ENCODE peak calls at places on chromosomes 6 and 20, in six cellular contexts. One of them, this sample, is unnamed.

GRCh38 chr20:57342829-57343228 is 8.2 kb upstream of the RAE1 start:
- DNase-seq in effector memory CD4-positive, alpha-beta T cell: no peak
- DNase-seq in tibial artery: no peak
- DNase-seq in transverse colon: no peak
- DNase-seq in suprapubic skin: no peak
- DNase-seq in Peyer's patch: no peak
- DNase-seq in this sample: no peak

GRCh38 chr6:25872804-25873203 is 1.2 kb downstream of the SLC17A3 start:
- DNase-seq in suprapubic skin: no peak
- DNase-seq in tibial artery: no peak
- DNase-seq in transverse colon: no peak
- DNase-seq in effector memory CD4-positive, alpha-beta T cell: peak; percentile 22
- DNase-seq in Peyer's patch: no peak
- DNase-seq in this sample: no peak

GRCh38 chr6:36633370-36633769 is 39.2 kb downstream of the SRSF3 start:
- DNase-seq in transverse colon: no peak
- DNase-seq in effector memory CD4-positive, alpha-beta T cell: no peak
- DNase-seq in suprapubic skin: no peak
- DNase-seq in tibial artery: no peak
- DNase-seq in Peyer's patch: no peak
- DNase-seq in this sample: no peak

GRCh38 chr6:87336367-87336766 is 7.3 kb upstream of the GJB7 start:
- DNase-seq in tibial artery: no peak
- DNase-seq in effector memory CD4-positive, alpha-beta T cell: no peak
- DNase-seq in Peyer's patch: no peak
- DNase-seq in transverse colon: no peak
- DNase-seq in suprapubic skin: no peak
- DNase-seq in this sample: no peak

GRCh38 chr6:65979120-65979519 is 272.1 kb upstream of the EYS start:
- DNase-seq in suprapubic skin: no peak
- DNase-seq in effector memory CD4-positive, alpha-beta T cell: no peak
- DNase-seq in transverse colon: no peak
- DNase-seq in Peyer's patch: no peak
- DNase-seq in tibial artery: no peak
- DNase-seq in this sample: no peak

GRCh38 chr20:22453244-22454080 is 130.9 kb downstream of the FOXA2 start:
- DNase-seq in transverse colon: peak; percentile 30
- DNase-seq in suprapubic skin: no peak
- DNase-seq in effector memory CD4-positive, alpha-beta T cell: no peak
- DNase-seq in Peyer's patch: no peak
- DNase-seq in tibial artery: no peak
- DNase-seq in this sample: no peak

GRCh38 chr20:1528811-1529210 is 28.7 kb downstream of the SIRPD start:
- DNase-seq in effector memory CD4-positive, alpha-beta T cell: no peak
- DNase-seq in suprapubic skin: no peak
- DNase-seq in transverse colon: no peak
- DNase-seq in Peyer's patch: no peak
- DNase-seq in tibial artery: no peak
- DNase-seq in this sample: no peak

GRCh38 chr6:45630314-45630713 is 252.6 kb upstream of the SUPT3H start:
- DNase-seq in suprapubic skin: no peak
- DNase-seq in effector memory CD4-positive, alpha-beta T cell: no peak
- DNase-seq in transverse colon: no peak
- DNase-seq in Peyer's patch: no peak
- DNase-seq in tibial artery: no peak
- DNase-seq in this sample: no peak

GRCh38 chr20:3701061-3701998 is 11.1 kb downstream of the SIGLEC1 start:
- DNase-seq in transverse colon: no peak
- DNase-seq in suprapubic skin: no peak
- DNase-seq in tibial artery: no peak
- DNase-seq in effector memory CD4-positive, alpha-beta T cell: no peak
- DNase-seq in Peyer's patch: no peak
- DNase-seq in this sample: no peak

GRCh38 chr20:34390769-34391447 is 27.8 kb downstream of the ITCH start:
- DNase-seq in tibial artery: peak; percentile 65
- DNase-seq in transverse colon: peak; percentile 43
- DNase-seq in effector memory CD4-positive, alpha-beta T cell: peak; percentile 6
- DNase-seq in suprapubic skin: peak; percentile 70
- DNase-seq in Peyer's patch: no peak
- DNase-seq in this sample: no peak

GRCh38 chr6:89117285-89118108 is at the start of gene SRSF12:
- DNase-seq in effector memory CD4-positive, alpha-beta T cell: peak; percentile 9
- DNase-seq in suprapubic skin: no peak
- DNase-seq in tibial artery: peak; percentile 67
- DNase-seq in Peyer's patch: no peak
- DNase-seq in transverse colon: peak; percentile 35
- DNase-seq in this sample: peak; percentile 22

GRCh38 chr6:170291271-170292110 is 613 bp upstream of the DLL1 start:
- DNase-seq in suprapubic skin: peak; percentile 89
- DNase-seq in effector memory CD4-positive, alpha-beta T cell: no peak
- DNase-seq in transverse colon: peak; percentile 74
- DNase-seq in Peyer's patch: peak; percentile 57
- DNase-seq in tibial artery: peak; percentile 70
- DNase-seq in this sample: peak; percentile 85

GRCh38 chr20:56460459-56460858 is 8.0 kb upstream of the RTF2 start:
- DNase-seq in suprapubic skin: no peak
- DNase-seq in Peyer's patch: no peak
- DNase-seq in transverse colon: no peak
- DNase-seq in effector memory CD4-positive, alpha-beta T cell: peak; percentile 51
- DNase-seq in tibial artery: no peak
- DNase-seq in this sample: no peak

GRCh38 chr6:105594821-105595220 is 191.9 kb upstream of the PREP start:
- DNase-seq in Peyer's patch: no peak
- DNase-seq in tibial artery: no peak
- DNase-seq in transverse colon: no peak
- DNase-seq in effector memory CD4-positive, alpha-beta T cell: no peak
- DNase-seq in suprapubic skin: no peak
- DNase-seq in this sample: no peak

GRCh38 chr20:59661621-59662020 is 57.3 kb downstream of the PHACTR3 start:
- DNase-seq in suprapubic skin: no peak
- DNase-seq in tibial artery: no peak
- DNase-seq in Peyer's patch: no peak
- DNase-seq in effector memory CD4-positive, alpha-beta T cell: no peak
- DNase-seq in transverse colon: no peak
- DNase-seq in this sample: no peak

GRCh38 chr6:90197854-90198496 is 98.7 kb downstream of the BACH2 start:
- DNase-seq in Peyer's patch: no peak
- DNase-seq in effector memory CD4-positive, alpha-beta T cell: no peak
- DNase-seq in transverse colon: no peak
- DNase-seq in tibial artery: no peak
- DNase-seq in suprapubic skin: no peak
- DNase-seq in this sample: no peak

GRCh38 chr20:23127506-23128279 is 41.6 kb upstream of the CD93 start:
- DNase-seq in transverse colon: no peak
- DNase-seq in Peyer's patch: no peak
- DNase-seq in suprapubic skin: peak; percentile 48
- DNase-seq in tibial artery: peak; percentile 58
- DNase-seq in effector memory CD4-positive, alpha-beta T cell: no peak
- DNase-seq in this sample: no peak

GRCh38 chr6:389622-390021 is 1.9 kb upstream of the IRF4 start:
- DNase-seq in effector memory CD4-positive, alpha-beta T cell: no peak
- DNase-seq in tibial artery: no peak
- DNase-seq in Peyer's patch: no peak
- DNase-seq in transverse colon: peak; percentile 6
- DNase-seq in suprapubic skin: no peak
- DNase-seq in this sample: no peak

GRCh38 chr20:36852187-36852586 is 23.8 kb upstream of the TLDC2 start:
- DNase-seq in effector memory CD4-positive, alpha-beta T cell: no peak
- DNase-seq in tibial artery: peak; percentile 86
- DNase-seq in transverse colon: no peak
- DNase-seq in suprapubic skin: no peak
- DNase-seq in Peyer's patch: no peak
- DNase-seq in this sample: peak; percentile 63

GRCh38 chr6:168916576-168917207 is 337.0 kb downstream of the THBS2 start:
- DNase-seq in suprapubic skin: no peak
- DNase-seq in effector memory CD4-positive, alpha-beta T cell: no peak
- DNase-seq in Peyer's patch: no peak
- DNase-seq in transverse colon: no peak
- DNase-seq in tibial artery: no peak
- DNase-seq in this sample: no peak

GRCh38 chr6:38113810-38114577 is 294.5 kb downstream of the ZFAND3 start:
- DNase-seq in effector memory CD4-positive, alpha-beta T cell: no peak
- DNase-seq in Peyer's patch: no peak
- DNase-seq in transverse colon: no peak
- DNase-seq in suprapubic skin: no peak
- DNase-seq in tibial artery: no peak
- DNase-seq in this sample: no peak

GRCh38 chr6:169019727-169020491 is 233.7 kb downstream of the THBS2 start:
- DNase-seq in suprapubic skin: no peak
- DNase-seq in effector memory CD4-positive, alpha-beta T cell: no peak
- DNase-seq in tibial artery: no peak
- DNase-seq in Peyer's patch: no peak
- DNase-seq in transverse colon: no peak
- DNase-seq in this sample: no peak

GRCh38 chr6:110656492-110656891 is 158.8 kb downstream of the CDK19 start:
- DNase-seq in transverse colon: no peak
- DNase-seq in effector memory CD4-positive, alpha-beta T cell: no peak
- DNase-seq in Peyer's patch: no peak
- DNase-seq in tibial artery: no peak
- DNase-seq in suprapubic skin: no peak
- DNase-seq in this sample: no peak

GRCh38 chr6:25384234-25384633 is 105.1 kb downstream of the CARMIL1 start:
- DNase-seq in Peyer's patch: no peak
- DNase-seq in transverse colon: no peak
- DNase-seq in tibial artery: no peak
- DNase-seq in effector memory CD4-positive, alpha-beta T cell: no peak
- DNase-seq in suprapubic skin: no peak
- DNase-seq in this sample: no peak

GRCh38 chr6:46626228-46626909 is 26.2 kb downstream of the CYP39A1 start:
- DNase-seq in suprapubic skin: no peak
- DNase-seq in transverse colon: no peak
- DNase-seq in effector memory CD4-positive, alpha-beta T cell: no peak
- DNase-seq in Peyer's patch: no peak
- DNase-seq in tibial artery: no peak
- DNase-seq in this sample: no peak

GRCh38 chr6:2665169-2666070 is 85.3 kb downstream of the MYLK4 start:
- DNase-seq in effector memory CD4-positive, alpha-beta T cell: no peak
- DNase-seq in tibial artery: no peak
- DNase-seq in transverse colon: no peak
- DNase-seq in Peyer's patch: no peak
- DNase-seq in suprapubic skin: no peak
- DNase-seq in this sample: no peak

GRCh38 chr6:157723376-157723775 is 99.7 kb upstream of the SNX9 start:
- DNase-seq in transverse colon: no peak
- DNase-seq in Peyer's patch: no peak
- DNase-seq in suprapubic skin: no peak
- DNase-seq in effector memory CD4-positive, alpha-beta T cell: no peak
- DNase-seq in tibial artery: no peak
- DNase-seq in this sample: no peak

GRCh38 chr20:57440678-57441509 is 49.7 kb downstream of the RBM38 start:
- DNase-seq in suprapubic skin: peak; percentile 82
- DNase-seq in Peyer's patch: no peak
- DNase-seq in effector memory CD4-positive, alpha-beta T cell: no peak
- DNase-seq in tibial artery: peak; percentile 97
- DNase-seq in transverse colon: peak; percentile 58
- DNase-seq in this sample: peak; percentile 97

GRCh38 chr6:3419624-3420272 is 37.1 kb downstream of the SLC22A23 start:
- DNase-seq in effector memory CD4-positive, alpha-beta T cell: no peak
- DNase-seq in tibial artery: no peak
- DNase-seq in Peyer's patch: no peak
- DNase-seq in suprapubic skin: no peak
- DNase-seq in transverse colon: no peak
- DNase-seq in this sample: no peak

GRCh38 chr6:35260642-35261570 is 1.4 kb downstream of the ZNF76 start:
- DNase-seq in effector memory CD4-positive, alpha-beta T cell: no peak
- DNase-seq in tibial artery: no peak
- DNase-seq in Peyer's patch: no peak
- DNase-seq in suprapubic skin: no peak
- DNase-seq in transverse colon: no peak
- DNase-seq in this sample: no peak
- H3K4me3 ChIP-seq in effector memory CD4-positive, alpha-beta T cell: no peak overlapping the region
- H3K4me3 ChIP-seq in tibial artery: peak overlapping the region; percentile 94
- H3K4me3 ChIP-seq in Peyer's patch: no peak overlapping the region
- H3K4me3 ChIP-seq in suprapubic skin: peak overlapping the region; percentile 98
- H3K4me3 ChIP-seq in transverse colon: no peak overlapping the region
- H3K4me3 ChIP-seq in this sample: peak overlapping the region; percentile 77

DNA sequence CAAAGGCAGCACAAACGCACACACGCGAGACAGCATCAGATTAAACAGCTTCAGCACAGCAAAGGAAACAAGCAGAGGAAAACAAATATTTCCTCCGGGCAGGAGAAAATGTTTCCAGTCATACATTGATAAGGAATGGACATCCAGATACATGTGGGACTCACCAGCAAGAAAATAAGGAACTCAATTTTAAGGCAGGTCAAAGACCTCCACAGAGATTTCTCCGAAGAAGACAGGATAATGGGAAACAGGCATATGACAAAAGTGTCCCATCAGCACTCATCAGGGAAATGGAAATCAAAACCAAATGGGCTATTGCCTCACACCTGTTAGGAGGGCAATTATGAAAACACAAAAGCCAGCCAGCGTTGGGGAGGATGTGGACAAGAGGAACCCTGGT is 9.7 kb upstream of the SLCO4A1 start:
- DNase-seq in tibial artery: no peak
- DNase-seq in transverse colon: no peak
- DNase-seq in suprapubic skin: no peak
- DNase-seq in effector memory CD4-positive, alpha-beta T cell: no peak
- DNase-seq in Peyer's patch: no peak
- DNase-seq in this sample: no peak
- H3K27ac ChIP-seq in tibial artery: no peak overlapping the region
- H3K27ac ChIP-seq in transverse colon: no peak overlapping the region
- H3K27ac ChIP-seq in suprapubic skin: no peak overlapping the region
- H3K27ac ChIP-seq in effector memory CD4-positive, alpha-beta T cell: no peak overlapping the region
- H3K27ac ChIP-seq in Peyer's patch: no peak overlapping the region
- H3K27ac ChIP-seq in this sample: no peak overlapping the region

DNA sequence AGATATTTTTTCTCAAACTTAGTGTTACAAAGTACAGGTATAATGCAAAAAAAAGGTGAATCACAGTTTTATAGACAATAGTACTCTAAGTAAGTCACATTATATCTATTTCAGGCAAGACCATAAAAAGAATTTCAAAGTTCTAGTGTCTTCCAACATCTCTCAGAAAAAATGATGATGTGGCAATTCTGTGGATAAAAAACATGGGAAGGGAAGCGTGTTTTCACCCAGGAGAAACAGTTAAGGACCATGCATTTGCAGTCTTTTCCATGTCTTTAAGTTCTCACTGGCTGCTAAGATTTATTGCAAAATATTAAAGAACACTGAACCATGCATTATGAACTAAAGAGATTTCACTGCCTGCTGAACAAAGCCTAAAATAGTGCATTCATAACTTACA is 1.8 kb downstream of the SSR1 start:
- DNase-seq in effector memory CD4-positive, alpha-beta T cell: no peak
- DNase-seq in tibial artery: no peak
- DNase-seq in suprapubic skin: no peak
- DNase-seq in Peyer's patch: no peak
- DNase-seq in transverse colon: no peak
- DNase-seq in this sample: no peak
- H3K4me3 ChIP-seq in effector memory CD4-positive, alpha-beta T cell: no peak overlapping the region
- H3K4me3 ChIP-seq in tibial artery: no peak overlapping the region
- H3K4me3 ChIP-seq in suprapubic skin: no peak overlapping the region
- H3K4me3 ChIP-seq in Peyer's patch: no peak overlapping the region
- H3K4me3 ChIP-seq in transverse colon: no peak overlapping the region
- H3K4me3 ChIP-seq in this sample: no peak overlapping the region

DNA sequence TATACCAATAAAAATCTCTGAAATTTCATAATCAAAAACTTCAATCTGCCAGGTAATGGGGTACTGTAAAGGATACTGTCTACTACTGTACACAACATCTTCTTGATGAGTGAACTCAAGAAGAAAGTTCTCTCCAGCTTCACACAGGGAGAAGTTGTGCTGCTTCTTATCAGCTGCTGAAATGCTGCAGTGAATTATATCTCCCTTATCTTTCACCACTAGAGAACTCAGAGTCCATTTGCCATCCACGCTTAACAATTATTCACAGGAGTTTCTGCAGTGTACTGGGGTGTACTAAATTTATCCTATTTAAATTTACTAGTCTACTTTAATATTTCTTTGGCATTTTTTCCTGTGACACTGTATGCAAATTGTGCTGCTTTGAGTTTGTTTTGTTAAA is 384.8 kb downstream of the TFAP2B start:
- DNase-seq in effector memory CD4-positive, alpha-beta T cell: no peak
- DNase-seq in Peyer's patch: no peak
- DNase-seq in transverse colon: no peak
- DNase-seq in suprapubic skin: no peak
- DNase-seq in tibial artery: no peak
- DNase-seq in this sample: no peak
- H3K27ac ChIP-seq in effector memory CD4-positive, alpha-beta T cell: no peak overlapping the region
- H3K27ac ChIP-seq in Peyer's patch: no peak overlapping the region
- H3K27ac ChIP-seq in transverse colon: no peak overlapping the region
- H3K27ac ChIP-seq in suprapubic skin: no peak overlapping the region
- H3K27ac ChIP-seq in tibial artery: no peak overlapping the region
- H3K27ac ChIP-seq in this sample: no peak overlapping the region